ENCODE peak calls at places on chromosome X, in four cellular contexts. One of them, this sample, is unnamed.

GRCh38 chrX:44675364-44676024 is 132.8 kb upstream of the FUNDC1 start:
- DNase-seq in tibial artery: no peak
- DNase-seq in H1: no peak
- DNase-seq in AG09309: peak; percentile 64
- DNase-seq in this sample: peak; percentile 72

GRCh38 chrX:46686003-46686645 is 72.8 kb downstream of the SLC9A7 start:
- DNase-seq in AG09309: no peak
- DNase-seq in tibial artery: no peak
- DNase-seq in H1: no peak
- DNase-seq in this sample: no peak

GRCh38 chrX:80572636-80573035 is 152.4 kb downstream of the TENT5D start:
- DNase-seq in H1: no peak
- DNase-seq in tibial artery: no peak
- DNase-seq in AG09309: no peak
- DNase-seq in this sample: no peak

GRCh38 chrX:136214551-136214950 is 36.6 kb downstream of the MAP7D3 start:
- DNase-seq in H1: no peak
- DNase-seq in AG09309: peak; percentile 59
- DNase-seq in tibial artery: no peak
- DNase-seq in this sample: peak; percentile 61

GRCh38 chrX:115694028-115694427 is 133.1 kb downstream of the PLS3 start:
- DNase-seq in H1: no peak
- DNase-seq in AG09309: no peak
- DNase-seq in tibial artery: no peak
- DNase-seq in this sample: no peak

GRCh38 chrX:47091149-47091775 is 13.0 kb downstream of the RGN start:
- DNase-seq in H1: no peak
- DNase-seq in AG09309: no peak
- DNase-seq in tibial artery: no peak
- DNase-seq in this sample: peak; percentile 26

GRCh38 chrX:39931554-39932282 is 166.0 kb downstream of the BCOR start:
- DNase-seq in AG09309: peak; percentile 24
- DNase-seq in H1: no peak
- DNase-seq in tibial artery: no peak
- DNase-seq in this sample: no peak

GRCh38 chrX:84362184-84362838 is 139.9 kb downstream of the HDX start:
- DNase-seq in AG09309: no peak
- DNase-seq in tibial artery: no peak
- DNase-seq in H1: no peak
- DNase-seq in this sample: no peak

GRCh38 chrX:47285762-47286320 is 53.0 kb downstream of the USP11 start:
- DNase-seq in AG09309: no peak
- DNase-seq in H1: no peak
- DNase-seq in tibial artery: no peak
- DNase-seq in this sample: no peak

GRCh38 chrX:7948483-7948882 is 21.3 kb upstream of the PNPLA4 start:
- DNase-seq in tibial artery: no peak
- DNase-seq in AG09309: no peak
- DNase-seq in H1: no peak
- DNase-seq in this sample: no peak
- H3K4me3 ChIP-seq in tibial artery: no peak overlapping the region
- H3K4me3 ChIP-seq in AG09309: no peak overlapping the region
- H3K4me3 ChIP-seq in H1: no peak overlapping the region
- H3K4me3 ChIP-seq in this sample: no peak overlapping the region

GRCh38 chrX:65679071-65679540 is 11.7 kb downstream of the MSN start:
- DNase-seq in H1: no peak
- DNase-seq in tibial artery: no peak
- DNase-seq in AG09309: no peak
- DNase-seq in this sample: no peak

GRCh38 chrX:65673857-65674350 is 6.5 kb downstream of the MSN start:
- DNase-seq in tibial artery: no peak
- DNase-seq in H1: no peak
- DNase-seq in AG09309: no peak
- DNase-seq in this sample: no peak

GRCh38 chrX:65681810-65682209 is 14.4 kb downstream of the MSN start:
- DNase-seq in AG09309: no peak
- DNase-seq in tibial artery: no peak
- DNase-seq in H1: no peak
- DNase-seq in this sample: no peak

GRCh38 chrX:65674351-65674893 is 7.0 kb downstream of the MSN start:
- DNase-seq in tibial artery: no peak
- DNase-seq in H1: no peak
- DNase-seq in AG09309: no peak
- DNase-seq in this sample: no peak

GRCh38 chrX:65677954-65678469 is 10.6 kb downstream of the MSN start:
- DNase-seq in tibial artery: peak; percentile 79
- DNase-seq in AG09309: peak; percentile 63
- DNase-seq in H1: no peak
- DNase-seq in this sample: no peak
- TF ChIP-seq CTCF in tibial artery: no peak
- TF ChIP-seq CTCF in AG09309: no peak
- TF ChIP-seq CTCF in H1: no peak
- TF ChIP-seq CTCF in this sample: no peak

GRCh38 chrX:111180750-111181240 is 84.8 kb downstream of the PAK3 start:
- DNase-seq in AG09309: no peak
- DNase-seq in tibial artery: no peak
- DNase-seq in H1: no peak
- DNase-seq in this sample: no peak

GRCh38 chrX:111182938-111183337 is 86.9 kb downstream of the PAK3 start:
- DNase-seq in tibial artery: no peak
- DNase-seq in AG09309: no peak
- DNase-seq in H1: no peak
- DNase-seq in this sample: no peak

GRCh38 chrX:111181883-111182400 is 86.0 kb downstream of the PAK3 start:
- DNase-seq in tibial artery: no peak
- DNase-seq in AG09309: no peak
- DNase-seq in H1: no peak
- DNase-seq in this sample: no peak
- H3K4me3 ChIP-seq in tibial artery: no peak overlapping the region
- H3K4me3 ChIP-seq in AG09309: no peak overlapping the region
- H3K4me3 ChIP-seq in H1: no peak overlapping the region
- H3K4me3 ChIP-seq in this sample: no peak overlapping the region

GRCh38 chrX:17009856-17010650 is 63.6 kb downstream of the REPS2 start:
- DNase-seq in H1: no peak
- DNase-seq in tibial artery: no peak
- DNase-seq in AG09309: no peak
- DNase-seq in this sample: no peak

GRCh38 chrX:17005712-17006372 is 59.4 kb downstream of the REPS2 start:
- DNase-seq in AG09309: no peak
- DNase-seq in tibial artery: no peak
- DNase-seq in H1: no peak
- DNase-seq in this sample: no peak

DNA sequence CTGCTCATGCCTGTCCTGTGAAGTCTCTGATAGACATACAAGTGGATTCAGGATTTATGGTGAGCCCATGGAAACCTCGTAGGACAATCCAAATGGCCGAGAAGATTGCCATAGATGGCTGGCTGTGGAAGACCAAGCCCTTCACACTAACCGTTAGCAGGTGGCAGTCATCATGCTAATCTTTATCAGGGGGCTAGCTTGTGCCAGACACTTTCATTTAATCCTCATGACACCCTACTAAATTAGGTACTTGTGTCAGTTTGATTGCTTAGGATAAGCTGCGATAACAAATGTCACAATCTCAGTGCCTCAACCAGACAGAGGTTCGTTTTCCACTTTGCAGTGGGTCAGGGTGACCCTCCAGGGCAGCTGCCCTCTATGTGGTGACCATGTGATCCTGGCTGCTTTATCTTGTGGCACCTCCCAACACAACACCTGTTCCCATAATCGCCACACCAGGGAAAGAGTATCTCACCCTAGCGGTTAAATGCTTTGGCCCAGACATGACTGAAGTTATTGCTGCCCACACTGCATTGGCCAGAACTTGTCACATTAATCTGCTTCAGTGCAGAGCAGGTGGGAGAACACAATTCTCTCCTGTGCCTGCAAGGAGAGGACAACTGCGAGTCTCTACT is 60.8 kb downstream of the REPS2 start:
- DNase-seq in H1: no peak
- DNase-seq in AG09309: no peak
- DNase-seq in tibial artery: no peak
- DNase-seq in this sample: no peak
- TF ChIP-seq CTCF in H1: peak; percentile 24
- TF ChIP-seq CTCF in AG09309: peak; percentile 55
- TF ChIP-seq CTCF in tibial artery: peak; percentile 39
- TF ChIP-seq CTCF in this sample: peak; percentile 56

GRCh38 chrX:71910526-71911022 is at the start of gene NHSL2:
- DNase-seq in tibial artery: peak; percentile 64
- DNase-seq in AG09309: no peak
- DNase-seq in H1: peak; percentile 53
- DNase-seq in this sample: no peak
- H3K4me3 ChIP-seq in tibial artery: peak within 1 kb of the TSS; percentile 50
- H3K4me3 ChIP-seq in AG09309: peak within 1 kb of the TSS; percentile 62
- H3K4me3 ChIP-seq in H1: peak within 1 kb of the TSS; percentile 83
- H3K4me3 ChIP-seq in this sample: peak within 1 kb of the TSS; percentile 41

DNA sequence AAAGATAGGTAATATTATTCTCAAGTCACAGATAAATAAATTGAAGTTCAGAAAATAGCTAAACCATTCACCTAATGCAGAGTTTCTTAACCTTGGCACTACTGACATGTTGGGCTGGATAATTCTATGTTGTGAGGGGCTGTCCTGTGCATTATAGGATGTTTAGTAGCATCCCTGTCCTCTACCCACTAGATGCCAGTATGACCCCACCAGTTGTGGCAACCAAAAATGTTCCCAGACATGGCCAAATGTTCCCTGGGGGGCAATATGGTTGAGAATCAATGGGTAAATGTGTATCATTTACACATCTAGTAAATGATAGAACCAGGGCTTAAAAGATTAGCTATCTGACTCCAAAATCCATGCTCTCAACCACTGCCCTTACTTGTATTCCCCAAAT is 140.9 kb downstream of the COL4A6 start:
- DNase-seq in H1: no peak
- DNase-seq in tibial artery: no peak
- DNase-seq in AG09309: no peak
- DNase-seq in this sample: no peak
- TF ChIP-seq CTCF in H1: no peak
- TF ChIP-seq CTCF in tibial artery: no peak
- TF ChIP-seq CTCF in AG09309: peak; percentile 11
- TF ChIP-seq CTCF in this sample: no peak